ENCODE peak calls at places on chromosomes 2 and 18, in six cellular contexts. X, T, K, G, Q and Y are unnamed samples.

GRCh38 chr2:232304236-232304635 is 74.3 kb upstream of the ALPP start:
- DNase-seq in X (no peak), T (no peak), K (no peak), G (no peak), Q (no peak), Y (no peak)

GRCh38 chr2:182187130-182187529 is 201.5 kb downstream of the PPP1R1C start:
- DNase-seq in X (no peak), T (no peak), K (no peak), G (no peak), Q (no peak), Y (no peak)

GRCh38 chr2:99636432-99637034 is 146.7 kb upstream of the REV1 start:
- DNase-seq in X (no peak), T (no peak), K (no peak), G (no peak), Q (no peak), Y (peak; percentile 39)

GRCh38 chr2:12965540-12966269 is 249.0 kb downstream of the TRIB2 start:
- DNase-seq in X (no peak), T (peak; percentile 40), K (no peak), G (no peak), Q (no peak), Y (peak; percentile 11)

GRCh38 chr2:170340693-170341068 is 162.7 kb downstream of the MYO3B start:
- DNase-seq in X (no peak), T (no peak), K (no peak), G (no peak), Q (no peak), Y (no peak)

GRCh38 chr2:122136071-122136470 is 380.6 kb downstream of the TSN start:
- DNase-seq in X (peak; percentile 63), T (peak; percentile 74), K (no peak), G (no peak), Q (no peak), Y (no peak)

GRCh38 chr2:62054029-62054791 is 141.7 kb upstream of the B3GNT2 start:
- DNase-seq in X (no peak), T (no peak), K (no peak), G (no peak), Q (no peak), Y (no peak)

GRCh38 chr2:237752761-237753165 is 45.8 kb upstream of the RBM44 start:
- DNase-seq in X (no peak), T (no peak), K (no peak), G (no peak), Q (no peak), Y (no peak)

GRCh38 chr18:74299746-74300145 is 8.0 kb upstream of the CYB5A start:
- DNase-seq in X (no peak), T (no peak), K (no peak), G (no peak), Q (no peak), Y (no peak)

GRCh38 chr2:49840428-49840975 is 686.2 kb upstream of the FSHR start:
- DNase-seq in X (no peak), T (no peak), K (no peak), G (no peak), Q (no peak), Y (no peak)

GRCh38 chr2:27118525-27119329 is at the start of gene CGREF1:
- DNase-seq in X (no peak), T (no peak), K (no peak), G (no peak), Q (peak; percentile 26), Y (peak; percentile 75)

GRCh38 chr2:190183535-190183934 is 121.0 kb upstream of the MSTN start:
- DNase-seq in X (no peak), T (no peak), K (no peak), G (no peak), Q (no peak), Y (no peak)

GRCh38 chr18:74526478-74526877 is 7.8 kb upstream of the CNDP1 start:
- DNase-seq in X (no peak), T (no peak), K (no peak), G (no peak), Q (no peak), Y (no peak)

GRCh38 chr2:148607553-148607952 is 37.0 kb upstream of the EPC2 start:
- DNase-seq in X (no peak), T (no peak), K (no peak), G (no peak), Q (no peak), Y (no peak)

GRCh38 chr2:96913398-96914202 is 43.7 kb upstream of the SEMA4C start:
- DNase-seq in X (no peak), T (no peak), K (no peak), G (no peak), Q (no peak), Y (no peak)

GRCh38 chr2:24463271-24463670 is 27.8 kb upstream of the NCOA1 start:
- DNase-seq in X (no peak), T (no peak), K (no peak), G (no peak), Q (no peak), Y (no peak)

GRCh38 chr2:113079123-113079522 is 11.4 kb downstream of the IL1F10 start:
- DNase-seq in X (no peak), T (no peak), K (no peak), G (no peak), Q (no peak), Y (no peak)

GRCh38 chr2:19362094-19362649 is 3.7 kb upstream of the OSR1 start:
- DNase-seq in X (no peak), T (no peak), K (no peak), G (no peak), Q (no peak), Y (peak; percentile 16)

GRCh38 chr2:195049372-195050031 is 607.5 kb upstream of the SLC39A10 start:
- DNase-seq in X (no peak), T (no peak), K (no peak), G (no peak), Q (no peak), Y (no peak)

GRCh38 chr2:146077156-146077555 is 1557.2 kb upstream of the ZEB2 start:
- DNase-seq in X (no peak), T (no peak), K (no peak), G (no peak), Q (no peak), Y (no peak)

GRCh38 chr2:231541605-231542509 is 11.6 kb upstream of the NMUR1 start:
- DNase-seq in X (peak; percentile 68), T (no peak), K (no peak), G (no peak), Q (no peak), Y (no peak)

GRCh38 chr2:34365937-34366336 is 766.8 kb upstream of the FAM98A start:
- DNase-seq in X (peak; percentile 87), T (no peak), K (no peak), G (no peak), Q (no peak), Y (no peak)

GRCh38 chr2:29314816-29315571 is 199.8 kb downstream of the CLIP4 start:
- DNase-seq in X (no peak), T (no peak), K (no peak), G (peak; percentile 18), Q (peak; percentile 26), Y (no peak)

GRCh38 chr2:9336534-9337354 is 86.6 kb downstream of the ITGB1BP1 start:
- DNase-seq in X (no peak), T (peak; percentile 74), K (peak; percentile 69), G (no peak), Q (no peak), Y (peak; percentile 41)

GRCh38 chr2:120239488-120240287 is 13.0 kb upstream of the RALB start:
- DNase-seq in X (no peak), T (no peak), K (no peak), G (no peak), Q (no peak), Y (no peak)

GRCh38 chr18:26022585-26022984 is 67.8 kb downstream of the SS18 start:
- DNase-seq in X (no peak), T (no peak), K (no peak), G (no peak), Q (no peak), Y (no peak)

GRCh38 chr18:7104649-7105048 is 12.9 kb downstream of the LAMA1 start:
- DNase-seq in X (no peak), T (no peak), K (no peak), G (no peak), Q (no peak), Y (no peak)

GRCh38 chr2:18647731-18648130 is 58.4 kb upstream of the NT5C1B start:
- DNase-seq in X (no peak), T (no peak), K (no peak), G (no peak), Q (no peak), Y (no peak)

GRCh38 chr18:51350081-51350480 is 152.6 kb upstream of the MEX3C start:
- DNase-seq in X (no peak), T (no peak), K (no peak), G (no peak), Q (no peak), Y (no peak)

GRCh38 chr2:127421116-127421800 is 3.0 kb downstream of the PROC start:
- DNase-seq in X (no peak), T (no peak), K (no peak), G (no peak), Q (no peak), Y (no peak)

GRCh38 chr2:217735899-217736298 is 266.9 kb downstream of the TNS1 start:
- DNase-seq in X (no peak), T (no peak), K (no peak), G (no peak), Q (no peak), Y (no peak)

GRCh38 chr2:127901339-127902072 is 15.8 kb upstream of the AMMECR1L start:
- DNase-seq in X (no peak), T (no peak), K (no peak), G (peak; percentile 51), Q (no peak), Y (no peak)

GRCh38 chr2:222945887-222946286 is 85.1 kb downstream of the ACSL3 start:
- DNase-seq in X (no peak), T (no peak), K (no peak), G (no peak), Q (no peak), Y (no peak)

GRCh38 chr2:230713331-230714121 is 884 bp downstream of the CAB39 start:
- DNase-seq in X (no peak), T (no peak), K (no peak), G (no peak), Q (peak; percentile 27), Y (peak; percentile 35)

GRCh38 chr18:23316986-23317385 is 136.1 kb upstream of the RIOK3 start:
- DNase-seq in X (no peak), T (no peak), K (no peak), G (no peak), Q (no peak), Y (no peak)

GRCh38 chr2:170576296-170576695 is 138.8 kb upstream of the SP5 start:
- DNase-seq in X (no peak), T (no peak), K (no peak), G (no peak), Q (no peak), Y (no peak)

GRCh38 chr2:67771380-67771779 is 291.4 kb downstream of the C1D start:
- DNase-seq in X (no peak), T (no peak), K (no peak), G (no peak), Q (no peak), Y (no peak)

GRCh38 chr2:148614332-148615049 is 30.1 kb upstream of the EPC2 start:
- DNase-seq in X (peak; percentile 42), T (peak; percentile 47), K (no peak), G (no peak), Q (no peak), Y (peak; percentile 27)